ENCODE peak calls at places on chromosomes 6 and 20, in ten cellular contexts. D is fibroblast of lung, Q is heart right ventricle, M is SK-N-SH, N is A549, C is mammary epithelial cell, K is cardiac muscle cell, S is endothelial cell of umbilical vein, A is pancreas, L is H1. E is an unnamed sample.

GRCh38 chr6:162090734-162091133 is 636.8 kb downstream of the PRKN start:
- DNase-seq in D (peak; percentile 94), Q (no peak), M (no peak), N (no peak), C (peak; percentile 20), K (no peak), S (no peak), A (no peak), L (no peak), E (peak; percentile 26)

GRCh38 chr6:39003072-39003471 is 45.5 kb upstream of the GLP1R start:
- DNase-seq in D (no peak), Q (no peak), M (no peak), N (no peak), C (peak; percentile 9), K (peak; percentile 42), S (no peak), A (no peak), L (no peak), E (peak; percentile 2)

GRCh38 chr6:132867055-132867454 is 52.7 kb downstream of the RPS12 start:
- DNase-seq in D (peak; percentile 1), Q (no peak), M (no peak), N (no peak), C (no peak), K (peak; percentile 58), S (no peak), A (no peak), L (no peak), E (no peak)

GRCh38 chr6:32089082-32089828 is 19.9 kb downstream of the TNXB start:
- DNase-seq in D (no peak), Q (no peak), M (no peak), N (no peak), C (no peak), K (no peak), S (no peak), A (no peak), L (no peak), E (no peak)

GRCh38 chr20:19757487-19757972 is 528 bp upstream of the RIN2 start:
- DNase-seq in D (peak; percentile 77), Q (peak; percentile 90), M (peak; percentile 82), N (peak; percentile 58), C (peak; percentile 65), K (peak; percentile 86), S (peak; percentile 80), A (peak; percentile 86), L (no peak), E (no peak)

GRCh38 chr6:52759085-52759484 is 4.2 kb downstream of the GSTA2 start:
- DNase-seq in D (peak; percentile 51), Q (no peak), M (no peak), N (no peak), C (no peak), K (peak; percentile 15), S (no peak), A (no peak), L (no peak), E (no peak)

GRCh38 chr20:45685896-45686295 is 15.9 kb upstream of the WFDC11 start:
- DNase-seq in D (no peak), Q (no peak), M (no peak), N (peak; percentile 25), C (peak; percentile 21), K (no peak), S (no peak), A (no peak), L (peak; percentile 19), E (peak; percentile 15)

GRCh38 chr20:33835773-33836172 is 24.6 kb downstream of the CHMP4B start:
- DNase-seq in D (no peak), Q (no peak), M (no peak), N (no peak), C (no peak), K (no peak), S (no peak), A (no peak), L (no peak), E (no peak)

GRCh38 chr6:112933947-112934346 is 586.8 kb downstream of the RFPL4B start:
- DNase-seq in D (peak; percentile 54), Q (no peak), M (no peak), N (no peak), C (no peak), K (no peak), S (no peak), A (no peak), L (no peak), E (no peak)

DNA sequence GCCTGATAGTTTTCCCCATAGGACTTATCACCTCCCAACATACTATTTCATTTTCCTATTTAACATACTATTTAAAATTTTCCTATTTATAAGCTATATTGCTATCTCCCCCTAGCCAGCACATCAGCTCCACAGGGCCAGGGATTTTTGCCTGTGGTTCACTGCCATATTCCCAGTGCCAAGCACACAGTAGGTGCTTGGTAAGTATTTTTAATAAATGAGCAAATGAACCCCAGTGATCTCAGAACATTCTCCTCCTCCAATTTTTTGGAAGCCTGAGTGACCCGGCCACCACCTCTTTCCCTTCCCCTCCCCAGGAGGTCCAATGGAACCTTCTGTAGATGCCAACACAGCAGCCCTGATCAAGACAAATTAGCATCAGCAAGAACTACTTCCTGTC is 33.3 kb downstream of the NFATC2 start:
- DNase-seq in D (no peak), Q (no peak), M (no peak), N (no peak), C (no peak), K (no peak), S (no peak), A (no peak), L (no peak), E (no peak)
- H3K27ac ChIP-seq in D (no peak overlapping the region), Q (no peak overlapping the region), M (no peak overlapping the region), N (no peak overlapping the region), C (no peak overlapping the region), K (peak overlapping the region; percentile 51), S (no peak overlapping the region), A (no peak overlapping the region), L (no peak overlapping the region), E (no peak overlapping the region)

DNA sequence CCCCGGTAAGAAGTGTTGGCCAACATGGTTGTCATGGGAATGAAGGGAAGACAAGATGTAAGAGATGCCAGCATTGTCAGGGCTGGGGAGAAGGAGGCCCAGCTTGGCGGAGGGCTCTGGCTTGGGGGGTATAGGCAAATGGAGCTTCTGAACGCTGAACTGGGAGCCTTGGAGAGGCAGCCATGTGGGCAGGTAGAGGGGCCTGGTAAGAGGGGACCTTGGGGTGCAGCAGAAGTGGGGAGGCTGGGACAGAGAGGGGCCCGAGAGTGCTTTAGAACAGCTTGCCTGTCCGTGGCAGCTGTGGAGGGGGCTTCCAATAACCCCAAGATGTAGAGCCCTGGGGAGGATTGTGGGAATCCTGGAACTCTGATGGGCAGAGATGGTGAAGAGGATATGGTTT is 3.0 kb downstream of the SLC22A1 start:
- DNase-seq in D (no peak), Q (no peak), M (peak; percentile 2), N (no peak), C (no peak), K (no peak), S (no peak), A (no peak), L (no peak), E (no peak)
- H3K4me1 ChIP-seq in D (no peaks in the 10 kb centered on the region), Q (no peaks in the 10 kb centered on the region), M (no peaks in the 10 kb centered on the region), N (peaks cover 6% of the 10 kb centered on the region), C (no peaks in the 10 kb centered on the region), K (no peaks in the 10 kb centered on the region), S (no peaks in the 10 kb centered on the region), A (no peaks in the 10 kb centered on the region), L (no peaks in the 10 kb centered on the region), E (no peaks in the 10 kb centered on the region)

GRCh38 chr6:136083540-136083939 is 166.6 kb downstream of the MTFR2 start:
- DNase-seq in D (no peak), Q (no peak), M (no peak), N (no peak), C (no peak), K (no peak), S (no peak), A (no peak), L (no peak), E (no peak)
- H3K27ac ChIP-seq in D (no peak overlapping the region), Q (no peak overlapping the region), M (no peak overlapping the region), N (peak overlapping the region; percentile 3), C (no peak overlapping the region), K (no peak overlapping the region), S (no peak overlapping the region), A (no peak overlapping the region), L (no peak overlapping the region), E (no peak overlapping the region)

DNA sequence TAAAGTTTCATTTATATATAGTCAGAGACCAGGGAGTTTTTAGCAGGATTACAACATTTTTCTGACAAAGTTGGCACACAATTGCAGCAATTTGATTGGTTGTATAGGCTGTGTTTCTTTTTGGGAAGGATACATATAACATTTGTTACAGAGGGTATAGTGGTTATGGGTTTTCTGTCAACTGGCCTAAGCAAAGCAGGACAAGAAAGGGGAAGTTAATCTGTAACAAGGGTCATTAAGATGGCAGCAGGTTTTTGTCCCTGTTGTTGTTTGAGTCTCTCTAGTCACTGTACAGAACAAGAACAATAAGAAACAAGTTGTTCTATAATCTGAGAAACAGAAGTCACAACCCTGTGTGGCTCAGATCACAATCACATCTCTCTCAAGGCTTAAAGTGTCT is 41.4 kb downstream of the TPD52L1 start:
- DNase-seq in D (no peak), Q (no peak), M (no peak), N (no peak), C (no peak), K (no peak), S (no peak), A (no peak), L (no peak), E (no peak)
- H3K4me1 ChIP-seq in D (peaks cover 6% of the 10 kb centered on the region), Q (peaks cover 60% of the 10 kb centered on the region), M (peaks cover 5% of the 10 kb centered on the region), N (peaks cover 87% of the 10 kb centered on the region), C (peaks cover 35% of the 10 kb centered on the region), K (peaks cover 33% of the 10 kb centered on the region), S (peaks cover 8% of the 10 kb centered on the region), A (peaks cover 37% of the 10 kb centered on the region), L (peaks cover 10% of the 10 kb centered on the region), E (peaks cover 19% of the 10 kb centered on the region)

GRCh38 chr20:1273366-1273765 is 7.3 kb downstream of the SNPH start:
- DNase-seq in D (no peak), Q (no peak), M (no peak), N (no peak), C (no peak), K (no peak), S (no peak), A (no peak), L (no peak), E (no peak)
- H3K27ac ChIP-seq in D (no peak overlapping the region), Q (no peak overlapping the region), M (no peak overlapping the region), N (no peak overlapping the region), C (no peak overlapping the region), K (no peak overlapping the region), S (no peak overlapping the region), A (no peak overlapping the region), L (no peak overlapping the region), E (no peak overlapping the region)

GRCh38 chr20:4897600-4897999 is 103.7 kb downstream of the SLC23A2 start:
- DNase-seq in D (no peak), Q (no peak), M (no peak), N (no peak), C (peak; percentile 3), K (no peak), S (no peak), A (no peak), L (no peak), E (no peak)
- H3K4me1 ChIP-seq in D (peaks cover 12% of the 10 kb centered on the region), Q (peaks cover 5% of the 10 kb centered on the region), M (no peaks in the 10 kb centered on the region), N (peaks cover 14% of the 10 kb centered on the region), C (peaks cover 28% of the 10 kb centered on the region), K (no peaks in the 10 kb centered on the region), S (peaks cover 6% of the 10 kb centered on the region), A (no peaks in the 10 kb centered on the region), L (peaks cover 16% of the 10 kb centered on the region), E (peaks cover 15% of the 10 kb centered on the region)

E was measured in foreskin keratinocyte.